ENCODE peak calls at places on chromosomes 4 and X, in eight cellular contexts. One of them, this sample, is unnamed.
A peak's percentile ranks its signal among the peaks of the same experiment; 100 is the strongest.

GRCh38 chrX:112760697-112761096 is 79.9 kb downstream of the AMOT start:
- DNase-seq in fibroblast of pulmonary artery: no peak
- DNase-seq in ascending aorta: no peak
- DNase-seq in foreskin fibroblast: no peak
- DNase-seq in left lung: no peak
- DNase-seq in upper lobe of right lung: no peak
- DNase-seq in OCI-LY7: peak; percentile 18
- DNase-seq in endothelial cell of umbilical vein: no peak
- DNase-seq in this sample: no peak

GRCh38 chr4:185774815-185775684 is 36.9 kb downstream of the SORBS2 start:
- DNase-seq in fibroblast of pulmonary artery: peak; percentile 87
- DNase-seq in ascending aorta: no peak
- DNase-seq in foreskin fibroblast: peak; percentile 73
- DNase-seq in left lung: no peak
- DNase-seq in upper lobe of right lung: peak; percentile 73
- DNase-seq in OCI-LY7: no peak
- DNase-seq in endothelial cell of umbilical vein: peak; percentile 92
- DNase-seq in this sample: no peak

GRCh38 chr4:114815760-114816159 is 217.2 kb downstream of the UGT8 start:
- DNase-seq in fibroblast of pulmonary artery: no peak
- DNase-seq in ascending aorta: no peak
- DNase-seq in foreskin fibroblast: no peak
- DNase-seq in left lung: no peak
- DNase-seq in upper lobe of right lung: no peak
- DNase-seq in OCI-LY7: no peak
- DNase-seq in endothelial cell of umbilical vein: no peak
- DNase-seq in this sample: no peak

GRCh38 chrX:32545100-32545499 is 666.2 kb downstream of the DMD start:
- DNase-seq in fibroblast of pulmonary artery: no peak
- DNase-seq in ascending aorta: no peak
- DNase-seq in foreskin fibroblast: no peak
- DNase-seq in left lung: no peak
- DNase-seq in upper lobe of right lung: no peak
- DNase-seq in OCI-LY7: no peak
- DNase-seq in endothelial cell of umbilical vein: no peak
- DNase-seq in this sample: no peak

GRCh38 chr4:972651-973424 is 531 bp downstream of the DGKQ start:
- DNase-seq in fibroblast of pulmonary artery: peak; percentile 16
- DNase-seq in ascending aorta: no peak
- DNase-seq in foreskin fibroblast: peak; percentile 18
- DNase-seq in left lung: peak; percentile 88
- DNase-seq in upper lobe of right lung: peak; percentile 81
- DNase-seq in OCI-LY7: peak; percentile 64
- DNase-seq in endothelial cell of umbilical vein: peak; percentile 24
- DNase-seq in this sample: no peak

GRCh38 chr4:141395246-141395830 is 174.6 kb downstream of the ZNF330 start:
- DNase-seq in fibroblast of pulmonary artery: no peak
- DNase-seq in ascending aorta: no peak
- DNase-seq in foreskin fibroblast: no peak
- DNase-seq in left lung: no peak
- DNase-seq in upper lobe of right lung: no peak
- DNase-seq in OCI-LY7: no peak
- DNase-seq in endothelial cell of umbilical vein: no peak
- DNase-seq in this sample: no peak

GRCh38 chr4:153611679-153612078 is 72.4 kb upstream of the TLR2 start:
- DNase-seq in fibroblast of pulmonary artery: peak; percentile 58
- DNase-seq in ascending aorta: no peak
- DNase-seq in foreskin fibroblast: no peak
- DNase-seq in left lung: no peak
- DNase-seq in upper lobe of right lung: no peak
- DNase-seq in OCI-LY7: no peak
- DNase-seq in endothelial cell of umbilical vein: peak; percentile 34
- DNase-seq in this sample: no peak

GRCh38 chr4:114386637-114387233 is 211.9 kb upstream of the UGT8 start:
- DNase-seq in fibroblast of pulmonary artery: peak; percentile 70
- DNase-seq in ascending aorta: no peak
- DNase-seq in foreskin fibroblast: peak; percentile 14
- DNase-seq in left lung: no peak
- DNase-seq in upper lobe of right lung: no peak
- DNase-seq in OCI-LY7: peak; percentile 34
- DNase-seq in endothelial cell of umbilical vein: peak; percentile 59
- DNase-seq in this sample: no peak

GRCh38 chrX:119784747-119785446 is 6.5 kb downstream of the RPL39 start:
- DNase-seq in fibroblast of pulmonary artery: peak; percentile 44
- DNase-seq in ascending aorta: no peak
- DNase-seq in foreskin fibroblast: no peak
- DNase-seq in left lung: no peak
- DNase-seq in upper lobe of right lung: peak; percentile 60
- DNase-seq in OCI-LY7: peak; percentile 27
- DNase-seq in endothelial cell of umbilical vein: peak; percentile 23
- DNase-seq in this sample: no peak

GRCh38 chrX:12701625-12702024 is 89.6 kb upstream of the PRPS2 start:
- DNase-seq in fibroblast of pulmonary artery: peak; percentile 82
- DNase-seq in ascending aorta: no peak
- DNase-seq in foreskin fibroblast: peak; percentile 25
- DNase-seq in left lung: no peak
- DNase-seq in upper lobe of right lung: peak; percentile 65
- DNase-seq in OCI-LY7: peak; percentile 64
- DNase-seq in endothelial cell of umbilical vein: peak; percentile 46
- DNase-seq in this sample: no peak

GRCh38 chrX:13215729-13216128 is 104.1 kb downstream of the ATXN3L start:
- DNase-seq in fibroblast of pulmonary artery: peak; percentile 54
- DNase-seq in ascending aorta: no peak
- DNase-seq in foreskin fibroblast: no peak
- DNase-seq in left lung: no peak
- DNase-seq in upper lobe of right lung: no peak
- DNase-seq in OCI-LY7: no peak
- DNase-seq in endothelial cell of umbilical vein: no peak
- DNase-seq in this sample: no peak

GRCh38 chr4:181968371-181968770 is 274.8 kb upstream of the TENM3 start:
- DNase-seq in fibroblast of pulmonary artery: peak; percentile 49
- DNase-seq in ascending aorta: no peak
- DNase-seq in foreskin fibroblast: no peak
- DNase-seq in left lung: no peak
- DNase-seq in upper lobe of right lung: no peak
- DNase-seq in OCI-LY7: no peak
- DNase-seq in endothelial cell of umbilical vein: no peak
- DNase-seq in this sample: no peak

GRCh38 chr4:8105303-8106100 is 53.1 kb downstream of the ABLIM2 start:
- DNase-seq in fibroblast of pulmonary artery: no peak
- DNase-seq in ascending aorta: no peak
- DNase-seq in foreskin fibroblast: no peak
- DNase-seq in left lung: peak; percentile 50
- DNase-seq in upper lobe of right lung: no peak
- DNase-seq in OCI-LY7: no peak
- DNase-seq in endothelial cell of umbilical vein: no peak
- DNase-seq in this sample: no peak

GRCh38 chr4:142079951-142080350 is 443.6 kb downstream of the IL15 start:
- DNase-seq in fibroblast of pulmonary artery: no peak
- DNase-seq in ascending aorta: no peak
- DNase-seq in foreskin fibroblast: no peak
- DNase-seq in left lung: no peak
- DNase-seq in upper lobe of right lung: no peak
- DNase-seq in OCI-LY7: no peak
- DNase-seq in endothelial cell of umbilical vein: no peak
- DNase-seq in this sample: no peak

GRCh38 chr4:168845897-168846296 is 164.2 kb downstream of the CBR4 start:
- DNase-seq in fibroblast of pulmonary artery: no peak
- DNase-seq in ascending aorta: no peak
- DNase-seq in foreskin fibroblast: no peak
- DNase-seq in left lung: no peak
- DNase-seq in upper lobe of right lung: no peak
- DNase-seq in OCI-LY7: no peak
- DNase-seq in endothelial cell of umbilical vein: no peak
- DNase-seq in this sample: no peak

GRCh38 chr4:98997176-98997575 is 1.7 kb downstream of the METAP1 start:
- DNase-seq in fibroblast of pulmonary artery: no peak
- DNase-seq in ascending aorta: no peak
- DNase-seq in foreskin fibroblast: no peak
- DNase-seq in left lung: no peak
- DNase-seq in upper lobe of right lung: no peak
- DNase-seq in OCI-LY7: no peak
- DNase-seq in endothelial cell of umbilical vein: no peak
- DNase-seq in this sample: no peak

GRCh38 chr4:73911746-73912145 is 42.6 kb downstream of the CXCL1 start:
- DNase-seq in fibroblast of pulmonary artery: no peak
- DNase-seq in ascending aorta: no peak
- DNase-seq in foreskin fibroblast: peak; percentile 56
- DNase-seq in left lung: no peak
- DNase-seq in upper lobe of right lung: no peak
- DNase-seq in OCI-LY7: no peak
- DNase-seq in endothelial cell of umbilical vein: peak; percentile 8
- DNase-seq in this sample: no peak

GRCh38 chr4:21649691-21650090 is 298.9 kb downstream of the KCNIP4 start:
- DNase-seq in fibroblast of pulmonary artery: no peak
- DNase-seq in ascending aorta: no peak
- DNase-seq in foreskin fibroblast: no peak
- DNase-seq in left lung: no peak
- DNase-seq in upper lobe of right lung: no peak
- DNase-seq in OCI-LY7: no peak
- DNase-seq in endothelial cell of umbilical vein: no peak
- DNase-seq in this sample: no peak

GRCh38 chrX:48945517-48946348 is 11.7 kb downstream of the OTUD5 start:
- DNase-seq in fibroblast of pulmonary artery: peak; percentile 62
- DNase-seq in ascending aorta: no peak
- DNase-seq in foreskin fibroblast: peak; percentile 26
- DNase-seq in left lung: peak; percentile 80
- DNase-seq in upper lobe of right lung: peak; percentile 66
- DNase-seq in OCI-LY7: peak; percentile 53
- DNase-seq in endothelial cell of umbilical vein: peak; percentile 32
- DNase-seq in this sample: no peak

GRCh38 chrX:15336023-15336413 is 695 bp upstream of the PIGA start:
- DNase-seq in fibroblast of pulmonary artery: peak; percentile 80
- DNase-seq in ascending aorta: no peak
- DNase-seq in foreskin fibroblast: peak; percentile 24
- DNase-seq in left lung: no peak
- DNase-seq in upper lobe of right lung: no peak
- DNase-seq in OCI-LY7: peak; percentile 11
- DNase-seq in endothelial cell of umbilical vein: peak; percentile 58
- DNase-seq in this sample: no peak

DNA sequence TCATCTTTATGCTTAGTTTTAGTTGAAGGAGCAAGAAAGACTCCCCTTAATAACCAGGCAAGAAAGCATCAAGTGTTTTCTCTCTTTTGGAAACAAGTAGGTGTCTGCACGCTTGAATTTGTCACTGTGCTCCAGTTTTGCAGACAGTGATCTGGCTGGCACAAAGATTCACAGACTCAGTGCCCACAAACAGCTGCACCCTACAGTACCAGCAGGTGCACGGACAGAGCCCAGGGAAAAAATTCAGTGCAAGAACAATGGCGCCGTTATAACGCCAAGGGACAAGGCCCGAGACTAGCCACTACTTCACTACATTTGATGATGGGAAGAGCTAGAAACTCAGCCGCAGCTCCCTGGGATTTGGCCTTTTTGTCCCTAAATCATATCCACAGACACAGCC is 56.0 kb downstream of the ZNF827 start:
- DNase-seq in fibroblast of pulmonary artery: no peak
- DNase-seq in ascending aorta: no peak
- DNase-seq in foreskin fibroblast: no peak
- DNase-seq in left lung: no peak
- DNase-seq in upper lobe of right lung: no peak
- DNase-seq in OCI-LY7: no peak
- DNase-seq in endothelial cell of umbilical vein: no peak
- DNase-seq in this sample: no peak
- H3K4me3 ChIP-seq in fibroblast of pulmonary artery: no peak overlapping the region
- H3K4me3 ChIP-seq in ascending aorta: no peak overlapping the region
- H3K4me3 ChIP-seq in foreskin fibroblast: no peak overlapping the region
- H3K4me3 ChIP-seq in left lung: no peak overlapping the region
- H3K4me3 ChIP-seq in upper lobe of right lung: no peak overlapping the region
- H3K4me3 ChIP-seq in OCI-LY7: no peak overlapping the region
- H3K4me3 ChIP-seq in endothelial cell of umbilical vein: no peak overlapping the region
- H3K4me3 ChIP-seq in this sample: no peak overlapping the region

GRCh38 chr4:6338175-6338950 is 68.7 kb downstream of the WFS1 start:
- DNase-seq in fibroblast of pulmonary artery: no peak
- DNase-seq in ascending aorta: no peak
- DNase-seq in foreskin fibroblast: no peak
- DNase-seq in left lung: no peak
- DNase-seq in upper lobe of right lung: no peak
- DNase-seq in OCI-LY7: peak; percentile 38
- DNase-seq in endothelial cell of umbilical vein: no peak
- DNase-seq in this sample: no peak
- H3K4me3 ChIP-seq in fibroblast of pulmonary artery: no peak overlapping the region
- H3K4me3 ChIP-seq in ascending aorta: no peak overlapping the region
- H3K4me3 ChIP-seq in foreskin fibroblast: no peak overlapping the region
- H3K4me3 ChIP-seq in left lung: no peak overlapping the region
- H3K4me3 ChIP-seq in upper lobe of right lung: no peak overlapping the region
- H3K4me3 ChIP-seq in OCI-LY7: no peak overlapping the region
- H3K4me3 ChIP-seq in endothelial cell of umbilical vein: no peak overlapping the region
- H3K4me3 ChIP-seq in this sample: no peak overlapping the region

DNA sequence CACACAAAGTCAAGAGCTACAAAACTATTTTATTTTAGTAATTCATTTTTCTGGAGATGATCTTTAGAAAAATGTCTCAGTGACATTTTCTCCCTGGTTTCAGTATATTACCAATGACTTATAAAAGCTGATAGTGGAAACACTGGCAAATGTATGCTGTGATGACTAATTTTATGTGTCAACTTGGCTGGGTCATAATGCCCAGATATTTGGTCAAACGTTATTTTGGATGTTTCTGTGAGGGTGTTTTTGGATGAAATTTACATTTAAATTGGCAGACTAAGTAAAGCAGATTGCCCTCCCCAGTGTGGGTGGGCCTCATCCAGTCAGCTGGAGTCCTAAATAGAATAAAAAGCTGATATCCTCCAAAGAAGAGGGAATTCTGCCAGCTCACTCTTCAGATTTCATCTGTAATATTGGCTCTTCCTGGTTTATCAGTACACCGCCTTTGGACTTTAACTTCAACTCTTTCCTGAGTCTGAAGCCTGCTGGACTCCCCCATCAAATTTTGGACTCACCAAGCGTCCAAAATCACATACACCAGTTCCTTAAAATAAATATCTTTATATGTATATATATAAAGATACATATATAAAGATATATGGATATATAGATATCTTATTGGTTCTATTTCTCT is 31.2 kb upstream of the RAB40A start:
- DNase-seq in fibroblast of pulmonary artery: peak; percentile 37
- DNase-seq in ascending aorta: no peak
- DNase-seq in foreskin fibroblast: no peak
- DNase-seq in left lung: no peak
- DNase-seq in upper lobe of right lung: no peak
- DNase-seq in OCI-LY7: no peak
- DNase-seq in endothelial cell of umbilical vein: no peak
- DNase-seq in this sample: no peak
- H3K4me3 ChIP-seq in fibroblast of pulmonary artery: no peak overlapping the region
- H3K4me3 ChIP-seq in ascending aorta: no peak overlapping the region
- H3K4me3 ChIP-seq in foreskin fibroblast: no peak overlapping the region
- H3K4me3 ChIP-seq in left lung: no peak overlapping the region
- H3K4me3 ChIP-seq in upper lobe of right lung: no peak overlapping the region
- H3K4me3 ChIP-seq in OCI-LY7: no peak overlapping the region
- H3K4me3 ChIP-seq in endothelial cell of umbilical vein: no peak overlapping the region
- H3K4me3 ChIP-seq in this sample: no peak overlapping the region

DNA sequence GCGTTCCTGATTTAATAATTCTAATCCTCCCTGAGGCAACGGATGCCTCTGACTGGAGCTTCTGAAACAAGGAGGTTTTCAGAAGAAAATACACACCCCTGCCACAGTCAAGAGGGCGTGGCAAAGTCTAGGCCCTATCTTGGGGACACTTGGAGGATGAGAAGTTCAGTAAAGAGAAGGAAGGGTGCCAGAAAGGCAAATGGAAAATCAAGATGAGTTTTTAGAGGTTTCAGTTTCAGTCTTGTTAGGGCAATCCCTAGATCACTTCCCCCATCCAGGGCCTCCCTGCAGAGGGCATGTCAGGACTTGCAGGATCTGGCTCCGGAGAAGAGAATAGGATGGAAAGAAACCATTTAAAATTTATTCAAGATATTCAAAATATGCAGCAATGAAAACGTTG is 28.5 kb upstream of the FGF2 start:
- DNase-seq in fibroblast of pulmonary artery: peak; percentile 94
- DNase-seq in ascending aorta: no peak
- DNase-seq in foreskin fibroblast: peak; percentile 92
- DNase-seq in left lung: no peak
- DNase-seq in upper lobe of right lung: no peak
- DNase-seq in OCI-LY7: no peak
- DNase-seq in endothelial cell of umbilical vein: peak; percentile 84
- DNase-seq in this sample: peak; percentile 36
- H3K4me3 ChIP-seq in fibroblast of pulmonary artery: no peak overlapping the region
- H3K4me3 ChIP-seq in ascending aorta: peak overlapping the region; percentile 48
- H3K4me3 ChIP-seq in foreskin fibroblast: peak overlapping the region; percentile 41
- H3K4me3 ChIP-seq in left lung: no peak overlapping the region
- H3K4me3 ChIP-seq in upper lobe of right lung: no peak overlapping the region
- H3K4me3 ChIP-seq in OCI-LY7: no peak overlapping the region
- H3K4me3 ChIP-seq in endothelial cell of umbilical vein: no peak overlapping the region
- H3K4me3 ChIP-seq in this sample: no peak overlapping the region